ENCODE peak calls at places on chromosomes 4 and X, in ten cellular contexts. L, P, T, Y, R, C, O, Q, I and A are unnamed samples.
A peak's percentile ranks its signal among the peaks of the same experiment; 100 is the strongest.

GRCh38 chrX:76957485-76957884 is 489.7 kb upstream of the FGF16 start:
- DNase-seq in Y (no peak), R (no peak), P (no peak), T (no peak), C (no peak), L (no peak), I (no peak), O (no peak), Q (no peak), A (no peak)

GRCh38 chrX:132692066-132692465 is 203.2 kb upstream of the MBNL3 start:
- DNase-seq in Q (no peak), C (no peak), Y (no peak), I (peak; percentile 9), L (peak; percentile 30), P (no peak), O (no peak), R (no peak), T (no peak), A (no peak)

GRCh38 chrX:127596882-127597281 is 455.3 kb downstream of the ACTRT1 start:
- DNase-seq in I (no peak), O (no peak), R (no peak), Q (no peak), L (no peak), P (no peak), Y (no peak), T (no peak), C (no peak), A (no peak)

GRCh38 chr4:183936047-183936446 is 30.9 kb downstream of the STOX2 start:
- DNase-seq in P (no peak), Q (no peak), T (no peak), C (no peak), I (no peak), R (no peak), O (no peak), L (no peak), Y (no peak), A (no peak)

GRCh38 chr4:53494851-53495250 is 96.4 kb downstream of the LNX1 start:
- DNase-seq in Y (no peak), L (peak; percentile 23), I (no peak), C (no peak), P (no peak), O (no peak), R (no peak), T (no peak), Q (no peak), A (no peak)

GRCh38 chr4:107956011-107956410 is 24.7 kb downstream of the CYP2U1 start:
- DNase-seq in P (no peak), T (no peak), O (no peak), L (no peak), I (no peak), Y (no peak), Q (no peak), R (no peak), C (no peak), A (no peak)

GRCh38 chr4:167622481-167623240 is 388.4 kb upstream of the SPOCK3 start:
- DNase-seq in Y (peak; percentile 3), L (peak; percentile 66), I (peak; percentile 82), Q (peak; percentile 37), R (peak; percentile 69), P (peak; percentile 74), C (peak; percentile 83), T (peak; percentile 13), O (peak; percentile 81), A (peak; percentile 56)

GRCh38 chrX:150358651-150359050 is 4.5 kb upstream of the MAMLD1 start:
- DNase-seq in Y (no peak), I (no peak), O (no peak), Q (no peak), T (no peak), L (no peak), P (peak; percentile 2), R (no peak), C (no peak), A (no peak)

GRCh38 chr4:8171941-8172924 is 13.6 kb upstream of the ABLIM2 start:
- DNase-seq in C (no peak), I (no peak), L (no peak), P (no peak), R (no peak), T (no peak), Y (peak; percentile 30), Q (peak; percentile 78), O (no peak), A (no peak)

GRCh38 chr4:51906167-51906647 is 63.3 kb downstream of the DCUN1D4 start:
- DNase-seq in Q (peak; percentile 30), L (no peak), C (no peak), R (no peak), P (no peak), I (peak; percentile 33), O (no peak), Y (no peak), T (no peak), A (no peak)

GRCh38 chr4:139219450-139220055 is 42.5 kb upstream of the ELF2 start:
- DNase-seq in I (no peak), O (no peak), L (no peak), Q (no peak), Y (no peak), P (no peak), R (no peak), C (no peak), T (no peak), A (no peak)

GRCh38 chr4:167233523-167234387 is 539 bp downstream of the SPOCK3 start:
- DNase-seq in P (peak; percentile 54), C (peak; percentile 26), L (no peak), R (peak; percentile 12), O (peak; percentile 53), Q (peak; percentile 37), Y (no peak), I (peak; percentile 28), T (no peak), A (no peak)

GRCh38 chr4:10761903-10762302 is 77.3 kb upstream of the CLNK start:
- DNase-seq in T (no peak), P (no peak), C (no peak), Q (no peak), I (no peak), L (no peak), O (no peak), R (no peak), Y (no peak), A (no peak)

GRCh38 chrX:20205927-20206708 is 60.6 kb downstream of the RPS6KA3 start:
- DNase-seq in Y (no peak), T (no peak), R (no peak), Q (peak; percentile 8), I (no peak), L (no peak), O (no peak), P (no peak), C (no peak), A (no peak)

GRCh38 chr4:36189511-36190226 is 54.6 kb downstream of the ARAP2 start:
- DNase-seq in R (no peak), Q (peak; percentile 25), L (no peak), T (no peak), Y (no peak), I (no peak), C (no peak), P (no peak), O (no peak), A (no peak)

GRCh38 chr4:151864068-151864467 is 103.3 kb upstream of the GATB start:
- DNase-seq in C (no peak), Y (no peak), I (no peak), T (no peak), R (no peak), Q (no peak), L (no peak), P (no peak), O (no peak), A (no peak)

GRCh38 chr4:2304877-2305561 is 43.1 kb upstream of the MXD4 start:
- DNase-seq in T (no peak), Y (no peak), C (no peak), P (no peak), R (no peak), O (peak; percentile 29), L (no peak), I (no peak), Q (no peak), A (no peak)

GRCh38 chr4:184475096-184475461 is 729 bp upstream of the IRF2 start:
- DNase-seq in I (peak; percentile 65), R (no peak), T (peak; percentile 40), P (peak; percentile 39), C (peak; percentile 11), Q (peak; percentile 46), L (peak; percentile 56), Y (no peak), O (no peak), A (no peak)

GRCh38 chrX:38678217-38678616 is 116.9 kb downstream of the TSPAN7 start:
- DNase-seq in O (no peak), Q (no peak), C (no peak), P (no peak), T (no peak), R (no peak), I (no peak), L (no peak), Y (no peak), A (no peak)
- TF ChIP-seq CTCF in O (no peak), Q (no peak), C (no peak), P (no peak), T (no peak), R (no peak), I (no peak), L (no peak), Y (no peak), A (no peak)

GRCh38 chr4:95181446-95182306 is 367.1 kb downstream of the UNC5C start:
- DNase-seq in C (no peak), Q (no peak), Y (no peak), I (no peak), R (no peak), L (no peak), P (no peak), T (no peak), O (no peak), A (no peak)
- TF ChIP-seq CTCF in C (no peak), Q (no peak), Y (no peak), I (no peak), R (no peak), L (no peak), P (peak; percentile 11), T (no peak), O (no peak), A (no peak)

GRCh38 chr4:121421594-121421993 is 40.8 kb upstream of the QRFPR start:
- DNase-seq in Y (no peak), Q (no peak), L (peak; percentile 59), P (peak; percentile 26), O (no peak), I (no peak), R (no peak), C (no peak), T (no peak), A (no peak)
- TF ChIP-seq CTCF in Y (peak; percentile 5), Q (peak; percentile 36), L (peak; percentile 67), P (peak; percentile 66), O (no peak), I (peak; percentile 33), R (peak; percentile 55), C (peak; percentile 46), T (no peak), A (peak; percentile 45)

DNA sequence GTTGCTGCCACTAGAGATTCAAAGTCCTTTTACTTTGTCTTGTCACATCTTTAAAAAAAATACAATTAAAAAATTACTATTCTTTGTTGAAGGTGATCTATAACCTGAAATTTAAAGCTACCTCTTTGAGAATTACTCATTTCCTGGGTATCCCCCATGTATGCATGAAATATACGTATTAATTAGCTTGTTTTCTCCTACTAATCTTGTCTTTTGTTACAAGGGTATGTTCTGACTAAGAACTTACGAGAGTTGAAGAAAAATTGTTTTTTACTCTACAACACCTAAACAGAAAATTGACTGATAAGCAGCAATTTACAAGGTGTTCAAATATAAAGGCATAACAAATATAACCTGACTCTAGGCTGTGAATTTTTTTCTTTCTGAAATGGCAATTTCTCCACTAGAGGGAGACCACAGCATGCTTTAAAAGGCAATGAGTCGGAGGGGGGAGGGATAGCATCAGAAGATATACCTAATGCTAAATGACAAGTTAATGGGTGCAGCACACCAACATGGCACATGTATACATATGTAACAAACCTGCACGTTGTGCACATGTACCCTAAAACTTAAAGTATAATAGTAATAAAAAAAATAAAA is 249.6 kb downstream of the OPHN1 start:
- DNase-seq in R (peak; percentile 3), O (no peak), Y (no peak), L (peak; percentile 53), P (peak; percentile 8), Q (no peak), T (no peak), I (peak; percentile 49), C (no peak), A (no peak)
- TF ChIP-seq CTCF in R (peak; percentile 64), O (no peak), Y (peak; percentile 63), L (peak; percentile 51), P (peak; percentile 28), Q (peak; percentile 55), T (no peak), I (peak; percentile 56), C (peak; percentile 32), A (peak; percentile 79)